ENCODE peak calls at places on chromosomes 11 and 22, in five cellular contexts. O is fibroblast of mammary gland, A is coronary artery, H is neural progenitor cell, S is mesothelial cell of epicardium. V is an unnamed sample.

GRCh38 chr11:103659138-103659734 is 377.2 kb upstream of the DDI1 start:
- DNase-seq in O (peak), A (no peak), H (peak), S (no peak), V (no peak)

GRCh38 chr11:43579919-43580276 is 100.6 kb upstream of the HSD17B12 start:
- DNase-seq in O (no peak), A (no peak), H (peak), S (no peak), V (no peak)

GRCh38 chr11:59289356-59289755 is 69.3 kb upstream of the OR5AN1 start:
- DNase-seq in O (no peak), A (no peak), H (no peak), S (no peak), V (no peak)

GRCh38 chr22:39179401-39179827 is 26.9 kb upstream of the CBX7 start:
- DNase-seq in O (no peak), A (no peak), H (peak), S (no peak), V (no peak)

GRCh38 chr11:58933661-58934060 is 5.6 kb upstream of the GLYATL1 start:
- DNase-seq in O (no peak), A (no peak), H (no peak), S (no peak), V (no peak)

GRCh38 chr22:31628969-31629723 is 32.9 kb downstream of the PISD start:
- DNase-seq in O (no peak), A (no peak), H (no peak), S (no peak), V (no peak)

GRCh38 chr22:31045900-31046587 is 35.1 kb upstream of the SMTN start:
- DNase-seq in O (no peak), A (no peak), H (peak), S (no peak), V (no peak)

GRCh38 chr11:128291835-128292234 is 295.5 kb downstream of the ETS1 start:
- DNase-seq in O (no peak), A (no peak), H (no peak), S (no peak), V (no peak)

GRCh38 chr22:41862160-41862529 is 29.2 kb downstream of the SREBF2 start:
- DNase-seq in O (peak), A (no peak), H (no peak), S (no peak), V (no peak)

GRCh38 chr11:91851908-91852307 is 372.7 kb upstream of the FAT3 start:
- DNase-seq in O (no peak), A (no peak), H (no peak), S (no peak), V (no peak)

GRCh38 chr11:70823771-70824170 is 425.4 kb downstream of the CTTN start:
- DNase-seq in O (no peak), A (no peak), H (no peak), S (no peak), V (no peak)

GRCh38 chr22:46479046-46479445 is 58.4 kb downstream of the CELSR1 start:
- DNase-seq in O (no peak), A (no peak), H (no peak), S (no peak), V (no peak)

GRCh38 chr22:44448271-44448780 is 49.7 kb downstream of the RTL6 start:
- DNase-seq in O (peak), A (no peak), H (no peak), S (no peak), V (no peak)

GRCh38 chr11:75069473-75069872 is 27.2 kb downstream of the OR2AT4 start:
- DNase-seq in O (no peak), A (no peak), H (no peak), S (no peak), V (no peak)
- TF ChIP-seq CTCF in O (no peak), A (no peak), H (no peak), S (no peak), V (no peak)

DNA sequence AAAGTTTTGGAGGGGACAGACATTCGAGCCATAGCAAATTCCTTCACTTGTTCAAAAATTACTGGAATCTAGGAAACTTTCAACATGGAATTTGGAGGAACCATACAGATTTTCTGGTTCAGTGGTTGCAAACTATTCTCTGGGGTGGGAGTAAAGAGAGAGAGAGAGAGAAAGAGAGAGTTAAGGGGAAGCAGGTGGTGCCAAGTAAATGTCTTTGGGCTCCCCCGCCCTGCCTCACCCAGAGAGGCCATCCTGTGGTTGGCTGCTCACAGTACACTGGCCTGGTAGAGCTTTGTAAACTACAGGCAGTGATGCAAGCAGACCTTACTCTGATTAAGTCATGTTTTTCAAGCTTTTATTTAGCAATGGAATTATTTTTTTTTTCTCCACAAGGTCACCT is 82.6 kb downstream of the ADAMTS15 start:
- DNase-seq in O (peak), A (no peak), H (no peak), S (no peak), V (no peak)
- TF ChIP-seq CTCF in O (no peak), A (no peak), H (no peak), S (no peak), V (no peak)

DNA sequence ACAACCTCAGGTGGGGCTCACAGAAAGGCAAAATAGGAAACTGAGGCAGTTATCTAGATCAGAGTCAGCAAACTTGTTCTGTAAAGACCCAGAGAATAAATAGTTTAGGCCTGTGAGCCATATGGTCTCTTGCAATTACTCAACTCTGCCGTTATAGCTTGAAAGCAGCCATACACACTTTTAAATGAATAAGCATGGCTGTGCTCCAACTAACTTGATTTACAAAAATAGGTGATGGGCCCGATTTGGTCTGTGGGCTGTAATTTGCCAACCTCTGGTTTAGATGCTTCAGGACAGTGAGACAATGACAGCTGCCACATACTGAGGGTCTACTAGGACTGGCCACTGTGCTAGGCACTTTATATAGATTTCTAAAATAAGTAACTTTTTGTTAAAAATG is 198.8 kb upstream of the NARS2 start:
- DNase-seq in O (no peak), A (no peak), H (no peak), S (no peak), V (no peak)
- TF ChIP-seq CTCF in O (no peak), A (no peak), H (no peak), S (no peak), V (no peak)

DNA sequence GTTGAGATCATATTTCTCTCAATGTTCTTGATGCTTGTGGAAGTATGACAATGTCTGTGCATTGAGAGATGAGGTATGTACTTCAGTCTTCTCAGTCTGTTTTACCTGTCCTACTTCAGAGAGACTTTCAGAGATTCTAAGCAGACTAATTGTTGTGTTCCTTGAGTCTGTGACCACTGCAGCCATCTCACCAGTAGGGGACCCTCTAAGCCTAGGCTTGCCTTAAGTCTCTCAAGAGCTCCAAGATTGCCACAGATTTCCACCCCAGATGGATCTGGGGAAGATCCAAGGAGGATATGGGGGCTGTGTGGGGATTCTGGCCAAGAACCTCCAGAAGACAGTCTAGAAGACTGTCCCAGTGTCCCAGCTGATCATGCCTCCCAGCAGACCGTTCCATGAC is 179.9 kb upstream of the PLET1 start:
- DNase-seq in O (peak), A (no peak), H (peak), S (no peak), V (no peak)
- TF ChIP-seq CTCF in O (no peak), A (no peak), H (peak), S (no peak), V (peak)

DNA sequence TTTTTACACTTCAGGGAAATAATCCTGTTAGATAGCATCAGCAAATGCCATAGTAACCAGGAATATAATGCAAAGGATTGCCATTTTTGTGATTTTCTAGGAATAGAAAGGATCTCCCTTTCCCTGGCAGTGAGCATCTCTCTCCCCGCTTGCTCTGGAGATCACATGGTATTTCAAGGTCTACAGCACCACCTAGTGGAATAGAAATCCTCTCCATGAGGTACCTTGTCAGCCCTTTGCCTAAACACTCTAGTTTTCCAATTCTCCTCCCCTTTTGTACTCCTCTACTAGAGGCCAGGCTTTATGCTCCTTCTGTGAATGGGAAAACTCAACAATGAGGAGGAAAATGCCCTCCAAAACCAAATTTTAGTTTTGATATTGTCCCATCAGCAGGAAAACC is 78.4 kb downstream of the XRRA1 start:
- DNase-seq in O (peak), A (no peak), H (peak), S (no peak), V (peak)
- TF ChIP-seq CTCF in O (peak), A (no peak), H (peak), S (no peak), V (peak)

GRCh38 chr11:40924915-40925314 is 534.5 kb downstream of the LRRC4C start:
- DNase-seq in O (no peak), A (no peak), H (peak), S (no peak), V (no peak)
- TF ChIP-seq CTCF in O (no peak), A (no peak), H (peak), S (no peak), V (no peak)

DNA sequence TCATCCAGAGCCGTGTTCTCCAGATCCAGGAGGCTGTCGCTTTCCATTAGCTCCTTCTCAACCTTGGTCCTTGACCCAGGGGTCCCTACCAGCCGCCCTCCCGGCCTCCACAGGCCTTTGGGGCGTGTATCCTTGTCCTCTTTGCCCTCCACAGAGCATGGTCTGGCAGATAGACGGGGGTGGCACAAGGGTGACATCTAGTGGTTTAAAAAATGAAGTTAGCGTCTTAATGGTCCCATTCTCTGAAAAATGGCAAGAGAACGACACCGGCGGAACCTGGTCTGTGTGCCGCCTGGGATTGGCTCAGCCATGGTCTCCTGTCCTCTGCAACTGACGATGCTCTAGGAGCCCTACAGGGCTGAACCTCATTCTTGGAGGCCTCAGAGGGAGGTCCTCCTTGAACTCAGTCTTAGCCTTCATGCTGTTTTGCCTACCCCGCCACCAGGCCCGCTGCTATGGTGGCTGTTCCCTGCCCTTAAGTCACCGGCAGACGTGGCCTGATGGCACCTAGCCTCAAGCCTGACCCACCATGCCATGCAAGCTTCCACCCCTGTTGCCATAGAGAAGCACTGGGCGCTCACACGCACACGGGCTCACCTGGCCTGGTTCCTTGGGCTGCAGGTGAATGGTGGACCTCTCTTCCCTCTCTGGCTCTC is 152.1 kb upstream of the SYN3 start:
- DNase-seq in O (peak), A (no peak), H (peak), S (no peak), V (peak)
- TF ChIP-seq CTCF in O (peak), A (no peak), H (peak), S (peak), V (peak)

GRCh38 chr11:107017433-107018227 is 646 bp downstream of the GUCY1A2 start:
- DNase-seq in O (peak), A (peak), H (peak), S (peak), V (peak)
- TF ChIP-seq CTCF in O (peak), A (peak), H (peak), S (peak), V (peak)

DNA sequence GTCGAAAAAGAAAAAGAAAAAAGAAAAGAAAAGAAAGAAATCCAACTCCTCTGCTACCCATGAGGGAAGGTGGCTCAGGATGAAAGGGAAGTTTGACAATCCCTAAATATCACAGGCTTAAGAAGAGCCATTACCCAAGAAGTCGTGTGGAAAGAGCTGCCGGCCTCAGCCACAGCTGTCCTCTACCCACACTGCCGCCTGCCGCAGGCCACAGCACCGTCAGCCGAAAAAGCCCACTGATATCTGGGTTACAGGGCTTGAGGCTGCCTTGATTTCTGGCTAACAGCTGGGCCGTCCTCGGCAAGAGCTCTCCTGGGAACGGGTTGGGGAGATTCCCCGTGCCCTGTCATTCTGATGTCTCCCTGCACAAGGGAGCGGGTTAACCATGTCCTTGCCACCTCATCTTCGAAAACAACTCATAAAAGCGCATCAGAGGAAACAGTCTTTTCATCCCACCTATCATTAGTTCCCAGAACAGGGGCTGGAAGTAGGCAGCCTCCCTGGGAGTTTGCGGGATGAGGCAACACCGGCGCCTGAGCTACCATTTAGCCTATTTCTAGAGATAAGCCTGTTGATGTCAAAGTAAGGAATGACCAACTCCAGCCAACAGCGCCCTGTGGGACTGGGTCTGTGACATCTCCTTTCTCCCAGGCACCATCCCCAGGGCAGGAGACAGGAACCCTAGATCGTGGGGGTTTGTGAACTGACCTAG is 21.8 kb upstream of the SNX32 start:
- DNase-seq in O (peak), A (no peak), H (no peak), S (no peak), V (no peak)
- TF ChIP-seq CTCF in O (no peak), A (no peak), H (no peak), S (no peak), V (no peak)

V was measured in D721Med.